ENCODE peak calls at places on chromosomes 3 and 15, in five cellular contexts. One of them, this sample, is unnamed.

GRCh38 chr15:22259881-22260421 is 179.6 kb downstream of the OR4M2 start:
- DNase-seq in fibroblast of lung: no peak
- DNase-seq in neuronal stem cell: no peak
- DNase-seq in kidney: no peak
- DNase-seq in astrocyte: no peak
- DNase-seq in this sample: no peak

GRCh38 chr15:98668566-98669308 is 20.4 kb downstream of the IGF1R start:
- DNase-seq in neuronal stem cell: no peak
- DNase-seq in fibroblast of lung: peak; percentile 78
- DNase-seq in kidney: no peak
- DNase-seq in astrocyte: peak; percentile 75
- DNase-seq in this sample: peak; percentile 60

GRCh38 chr3:11757441-11757875 is 89.2 kb downstream of the TAMM41 start:
- DNase-seq in fibroblast of lung: peak; percentile 14
- DNase-seq in neuronal stem cell: no peak
- DNase-seq in astrocyte: no peak
- DNase-seq in kidney: no peak
- DNase-seq in this sample: no peak

GRCh38 chr3:138375446-138375845 is 27.1 kb downstream of the MRAS start:
- DNase-seq in fibroblast of lung: no peak
- DNase-seq in neuronal stem cell: no peak
- DNase-seq in astrocyte: no peak
- DNase-seq in kidney: no peak
- DNase-seq in this sample: no peak

GRCh38 chr3:27485853-27486252 is 1.7 kb upstream of the SLC4A7 start:
- DNase-seq in fibroblast of lung: peak; percentile 35
- DNase-seq in astrocyte: peak; percentile 19
- DNase-seq in kidney: no peak
- DNase-seq in neuronal stem cell: peak; percentile 29
- DNase-seq in this sample: no peak

GRCh38 chr15:89835190-89835564 is 20.5 kb upstream of the ANPEP start:
- DNase-seq in kidney: no peak
- DNase-seq in neuronal stem cell: no peak
- DNase-seq in astrocyte: no peak
- DNase-seq in fibroblast of lung: no peak
- DNase-seq in this sample: no peak

GRCh38 chr3:118781879-118782278 is 252.8 kb downstream of the IGSF11 start:
- DNase-seq in fibroblast of lung: no peak
- DNase-seq in kidney: no peak
- DNase-seq in astrocyte: no peak
- DNase-seq in neuronal stem cell: no peak
- DNase-seq in this sample: no peak

GRCh38 chr3:149968216-149968615 is 2.5 kb downstream of the PFN2 start:
- DNase-seq in astrocyte: peak; percentile 62
- DNase-seq in neuronal stem cell: no peak
- DNase-seq in kidney: no peak
- DNase-seq in fibroblast of lung: peak; percentile 76
- DNase-seq in this sample: peak; percentile 30

GRCh38 chr3:134838599-134838998 is 43.5 kb downstream of the EPHB1 start:
- DNase-seq in astrocyte: no peak
- DNase-seq in neuronal stem cell: no peak
- DNase-seq in kidney: no peak
- DNase-seq in fibroblast of lung: no peak
- DNase-seq in this sample: no peak

GRCh38 chr3:136751259-136752045 is 726 bp downstream of the STAG1 start:
- DNase-seq in kidney: peak; percentile 91
- DNase-seq in astrocyte: peak; percentile 61
- DNase-seq in fibroblast of lung: peak; percentile 74
- DNase-seq in neuronal stem cell: peak; percentile 76
- DNase-seq in this sample: peak; percentile 88

GRCh38 chr3:123194552-123194951 is 7.2 kb upstream of the SEC22A start:
- DNase-seq in astrocyte: no peak
- DNase-seq in neuronal stem cell: peak; percentile 33
- DNase-seq in fibroblast of lung: no peak
- DNase-seq in kidney: no peak
- DNase-seq in this sample: no peak

GRCh38 chr15:40258544-40258943 is 19.7 kb downstream of the PAK6 start:
- DNase-seq in neuronal stem cell: no peak
- DNase-seq in kidney: peak; percentile 68
- DNase-seq in astrocyte: no peak
- DNase-seq in fibroblast of lung: no peak
- DNase-seq in this sample: no peak

GRCh38 chr15:83014205-83014653 is 2.8 kb upstream of the C15orf40 start:
- DNase-seq in astrocyte: no peak
- DNase-seq in kidney: no peak
- DNase-seq in neuronal stem cell: no peak
- DNase-seq in fibroblast of lung: no peak
- DNase-seq in this sample: no peak

GRCh38 chr3:194124221-194124620 is 11.7 kb upstream of the HES1 start:
- DNase-seq in kidney: no peak
- DNase-seq in fibroblast of lung: no peak
- DNase-seq in astrocyte: no peak
- DNase-seq in neuronal stem cell: no peak
- DNase-seq in this sample: no peak
- H3K9ac ChIP-seq in kidney: no peak overlapping the region
- H3K9ac ChIP-seq in fibroblast of lung: no peak overlapping the region
- H3K9ac ChIP-seq in astrocyte: no peak overlapping the region
- H3K9ac ChIP-seq in neuronal stem cell: no peak overlapping the region
- H3K9ac ChIP-seq in this sample: no peak overlapping the region

DNA sequence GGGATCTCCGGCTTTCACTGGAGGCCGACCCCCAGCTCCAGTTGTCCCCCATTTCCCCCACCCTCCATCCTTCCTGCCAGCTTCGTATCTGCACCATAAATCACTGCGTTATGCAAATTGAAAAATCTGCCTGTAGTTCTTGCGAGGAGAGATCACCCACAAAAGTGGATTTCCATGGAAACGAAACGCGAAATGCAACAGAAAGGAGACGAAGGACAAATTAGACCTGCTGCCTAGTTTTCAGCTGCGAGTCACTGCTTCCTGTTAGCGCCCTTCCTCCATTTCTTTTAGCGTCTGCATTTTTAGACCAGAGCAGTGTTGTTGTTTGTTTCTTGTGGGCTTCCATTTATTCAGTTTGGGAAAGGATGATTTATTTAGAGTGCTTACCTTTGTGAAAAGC is 127.1 kb upstream of the ATP10A start:
- DNase-seq in fibroblast of lung: no peak
- DNase-seq in neuronal stem cell: no peak
- DNase-seq in astrocyte: no peak
- DNase-seq in kidney: no peak
- DNase-seq in this sample: no peak
- H3K9ac ChIP-seq in fibroblast of lung: no peak overlapping the region
- H3K9ac ChIP-seq in neuronal stem cell: no peak overlapping the region
- H3K9ac ChIP-seq in astrocyte: no peak overlapping the region
- H3K9ac ChIP-seq in kidney: no peak overlapping the region
- H3K9ac ChIP-seq in this sample: no peak overlapping the region

DNA sequence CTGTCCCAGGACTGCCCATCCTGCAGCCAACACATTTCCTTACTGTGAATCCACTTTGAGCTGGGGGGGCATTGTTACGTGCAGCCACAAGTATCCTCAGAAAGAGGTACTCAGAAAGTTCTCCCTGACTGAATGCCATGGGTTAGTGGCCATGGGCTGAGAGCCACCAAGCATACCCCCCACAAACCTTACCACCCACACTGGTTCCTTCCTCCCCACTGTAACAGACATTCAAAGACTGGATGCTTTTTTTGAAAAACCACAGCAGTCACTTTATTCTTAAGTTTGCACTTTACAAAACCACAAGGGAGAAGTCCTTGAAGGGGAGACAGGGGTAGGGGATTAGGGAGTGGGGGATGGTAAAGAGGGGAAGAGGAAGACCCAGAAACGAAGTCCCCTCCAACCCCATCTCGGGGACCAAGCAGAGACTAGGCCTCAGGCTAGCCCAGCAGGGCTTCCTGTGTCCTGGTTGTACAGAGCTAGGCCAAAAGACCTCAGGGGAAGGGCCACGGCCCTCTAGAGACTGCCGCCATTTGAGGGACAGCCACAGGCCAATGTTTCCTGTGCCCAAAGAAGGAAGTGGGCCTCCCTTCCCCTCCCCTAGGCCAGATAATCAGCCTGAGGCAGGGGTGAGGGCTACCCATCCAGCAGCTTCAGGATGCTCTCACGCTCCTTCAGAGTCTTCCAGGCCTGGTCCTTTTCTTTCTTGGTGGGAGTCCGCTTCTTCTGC is 10.1 kb upstream of the CAMK1 start:
- DNase-seq in astrocyte: no peak
- DNase-seq in neuronal stem cell: no peak
- DNase-seq in fibroblast of lung: no peak
- DNase-seq in kidney: no peak
- DNase-seq in this sample: no peak
- H3K9ac ChIP-seq in astrocyte: no peak overlapping the region
- H3K9ac ChIP-seq in neuronal stem cell: no peak overlapping the region
- H3K9ac ChIP-seq in fibroblast of lung: no peak overlapping the region
- H3K9ac ChIP-seq in kidney: no peak overlapping the region
- H3K9ac ChIP-seq in this sample: no peak overlapping the region

GRCh38 chr3:153830552-153830951 is 290.6 kb upstream of the ARHGEF26 start:
- DNase-seq in astrocyte: no peak
- DNase-seq in fibroblast of lung: no peak
- DNase-seq in neuronal stem cell: no peak
- DNase-seq in kidney: no peak
- DNase-seq in this sample: no peak

GRCh38 chr3:153835540-153835939 is 285.6 kb upstream of the ARHGEF26 start:
- DNase-seq in neuronal stem cell: no peak
- DNase-seq in fibroblast of lung: no peak
- DNase-seq in astrocyte: no peak
- DNase-seq in kidney: no peak
- DNase-seq in this sample: no peak

GRCh38 chr3:153829596-153830170 is 291.5 kb upstream of the ARHGEF26 start:
- DNase-seq in kidney: no peak
- DNase-seq in neuronal stem cell: no peak
- DNase-seq in astrocyte: peak; percentile 8
- DNase-seq in fibroblast of lung: peak; percentile 32
- DNase-seq in this sample: peak; percentile 22
- H3K9ac ChIP-seq in kidney: no peak overlapping the region
- H3K9ac ChIP-seq in neuronal stem cell: no peak overlapping the region
- H3K9ac ChIP-seq in astrocyte: no peak overlapping the region
- H3K9ac ChIP-seq in fibroblast of lung: no peak overlapping the region
- H3K9ac ChIP-seq in this sample: no peak overlapping the region

GRCh38 chr3:188264231-188265213 is 110.6 kb downstream of the LPP start:
- DNase-seq in neuronal stem cell: no peak
- DNase-seq in astrocyte: peak; percentile 69
- DNase-seq in fibroblast of lung: peak; percentile 76
- DNase-seq in kidney: no peak
- DNase-seq in this sample: peak; percentile 46
- H3K9ac ChIP-seq in neuronal stem cell: no peak overlapping the region
- H3K9ac ChIP-seq in astrocyte: peak overlapping the region; percentile 91
- H3K9ac ChIP-seq in fibroblast of lung: peak overlapping the region; percentile 13
- H3K9ac ChIP-seq in kidney: no peak overlapping the region
- H3K9ac ChIP-seq in this sample: peak overlapping the region; percentile 88

GRCh38 chr15:80199869-80200268 is 47.1 kb downstream of the FAH start:
- DNase-seq in astrocyte: no peak
- DNase-seq in fibroblast of lung: no peak
- DNase-seq in neuronal stem cell: no peak
- DNase-seq in kidney: no peak
- DNase-seq in this sample: no peak
- H3K9ac ChIP-seq in astrocyte: no peak overlapping the region
- H3K9ac ChIP-seq in fibroblast of lung: no peak overlapping the region
- H3K9ac ChIP-seq in neuronal stem cell: no peak overlapping the region
- H3K9ac ChIP-seq in kidney: no peak overlapping the region
- H3K9ac ChIP-seq in this sample: no peak overlapping the region